ENCODE peak calls at places on chromosomes 4 and X, in five cellular contexts. One of them, this sample, is unnamed.

GRCh38 chr4:98822144-98822543 is 106.8 kb downstream of the EIF4E start:
- DNase-seq in effector memory CD4-positive, alpha-beta T cell: no peak
- DNase-seq in cerebellar cortex: no peak
- DNase-seq in ureter: no peak
- DNase-seq in cardiac septum: no peak
- DNase-seq in this sample: no peak

GRCh38 chrX:136712631-136713030 is 64.7 kb downstream of the CD40LG start:
- DNase-seq in cardiac septum: no peak
- DNase-seq in ureter: no peak
- DNase-seq in effector memory CD4-positive, alpha-beta T cell: no peak
- DNase-seq in cerebellar cortex: no peak
- DNase-seq in this sample: no peak

GRCh38 chr4:168408620-168409019 is 71.7 kb downstream of the DDX60L start:
- DNase-seq in cerebellar cortex: no peak
- DNase-seq in cardiac septum: no peak
- DNase-seq in effector memory CD4-positive, alpha-beta T cell: no peak
- DNase-seq in ureter: peak; percentile 52
- DNase-seq in this sample: peak; percentile 77

GRCh38 chr4:40998680-40999358 is 215.5 kb downstream of the APBB2 start:
- DNase-seq in cardiac septum: no peak
- DNase-seq in effector memory CD4-positive, alpha-beta T cell: no peak
- DNase-seq in cerebellar cortex: no peak
- DNase-seq in ureter: no peak
- DNase-seq in this sample: no peak

GRCh38 chr4:173288296-173288695 is 45.9 kb downstream of the HMGB2 start:
- DNase-seq in cerebellar cortex: peak; percentile 34
- DNase-seq in effector memory CD4-positive, alpha-beta T cell: peak; percentile 10
- DNase-seq in cardiac septum: no peak
- DNase-seq in ureter: peak; percentile 58
- DNase-seq in this sample: peak; percentile 41

GRCh38 chrX:129996120-129996519 is 13.7 kb downstream of the BCORL1 start:
- DNase-seq in cardiac septum: no peak
- DNase-seq in effector memory CD4-positive, alpha-beta T cell: no peak
- DNase-seq in cerebellar cortex: no peak
- DNase-seq in ureter: no peak
- DNase-seq in this sample: no peak

GRCh38 chr4:57265831-57266582 is 155.8 kb upstream of the IGFBP7 start:
- DNase-seq in cardiac septum: no peak
- DNase-seq in cerebellar cortex: no peak
- DNase-seq in effector memory CD4-positive, alpha-beta T cell: no peak
- DNase-seq in ureter: no peak
- DNase-seq in this sample: no peak

GRCh38 chr4:184826315-184827266 is 823 bp upstream of the ACSL1 start:
- DNase-seq in ureter: no peak
- DNase-seq in cerebellar cortex: no peak
- DNase-seq in effector memory CD4-positive, alpha-beta T cell: peak; percentile 50
- DNase-seq in cardiac septum: no peak
- DNase-seq in this sample: no peak